ENCODE peak calls at places on chromosome 18, in six cellular contexts. One of them, this sample, is unnamed. For H3K36me3, the result is how much of the 10 kb centered on the place peaks cover.

GRCh38 chr18:76405761-76406356 is 89.2 kb downstream of the ZNF516 start:
- DNase-seq in spleen: no peak
- DNase-seq in mesendoderm: peak
- DNase-seq in tibial nerve: peak
- DNase-seq in CD4-positive, CD25-positive, alpha-beta regulatory T cell: peak
- DNase-seq in HepG2: peak
- DNase-seq in this sample: peak

GRCh38 chr18:61589724-61590065 is 256.5 kb downstream of the CDH20 start:
- DNase-seq in HepG2: no peak
- DNase-seq in spleen: no peak
- DNase-seq in tibial nerve: no peak
- DNase-seq in mesendoderm: no peak
- DNase-seq in CD4-positive, CD25-positive, alpha-beta regulatory T cell: no peak
- DNase-seq in this sample: no peak

GRCh38 chr18:7945882-7946281 is 378.8 kb downstream of the PTPRM start:
- DNase-seq in HepG2: peak
- DNase-seq in mesendoderm: no peak
- DNase-seq in spleen: no peak
- DNase-seq in CD4-positive, CD25-positive, alpha-beta regulatory T cell: no peak
- DNase-seq in tibial nerve: no peak
- DNase-seq in this sample: no peak

GRCh38 chr18:8177330-8178016 is 431.8 kb upstream of the RAB12 start:
- DNase-seq in mesendoderm: peak
- DNase-seq in spleen: no peak
- DNase-seq in HepG2: peak
- DNase-seq in tibial nerve: no peak
- DNase-seq in CD4-positive, CD25-positive, alpha-beta regulatory T cell: no peak
- DNase-seq in this sample: no peak

GRCh38 chr18:35099911-35100310 is 58.7 kb downstream of the MAPRE2 start:
- DNase-seq in mesendoderm: no peak
- DNase-seq in CD4-positive, CD25-positive, alpha-beta regulatory T cell: no peak
- DNase-seq in tibial nerve: no peak
- DNase-seq in HepG2: no peak
- DNase-seq in spleen: no peak
- DNase-seq in this sample: no peak

GRCh38 chr18:61975526-61976326 is 82.9 kb upstream of the RNF152 start:
- DNase-seq in tibial nerve: no peak
- DNase-seq in CD4-positive, CD25-positive, alpha-beta regulatory T cell: peak
- DNase-seq in spleen: no peak
- DNase-seq in mesendoderm: no peak
- DNase-seq in HepG2: no peak
- DNase-seq in this sample: peak

GRCh38 chr18:11042247-11042646 is 107.1 kb downstream of the PIEZO2 start:
- DNase-seq in tibial nerve: no peak
- DNase-seq in HepG2: peak
- DNase-seq in CD4-positive, CD25-positive, alpha-beta regulatory T cell: no peak
- DNase-seq in spleen: no peak
- DNase-seq in mesendoderm: no peak
- DNase-seq in this sample: no peak

GRCh38 chr18:8811115-8811514 is 105.8 kb downstream of the MTCL1 start:
- DNase-seq in spleen: no peak
- DNase-seq in mesendoderm: no peak
- DNase-seq in tibial nerve: no peak
- DNase-seq in HepG2: no peak
- DNase-seq in CD4-positive, CD25-positive, alpha-beta regulatory T cell: no peak
- DNase-seq in this sample: no peak

GRCh38 chr18:22488554-22488953 is 70.8 kb upstream of the CTAGE1 start:
- DNase-seq in CD4-positive, CD25-positive, alpha-beta regulatory T cell: no peak
- DNase-seq in spleen: no peak
- DNase-seq in HepG2: no peak
- DNase-seq in mesendoderm: no peak
- DNase-seq in tibial nerve: peak
- DNase-seq in this sample: no peak

GRCh38 chr18:62788891-62789290 is 73.5 kb downstream of the PHLPP1 start:
- DNase-seq in HepG2: no peak
- DNase-seq in CD4-positive, CD25-positive, alpha-beta regulatory T cell: no peak
- DNase-seq in mesendoderm: peak
- DNase-seq in tibial nerve: no peak
- DNase-seq in spleen: no peak
- DNase-seq in this sample: no peak

GRCh38 chr18:78687736-78688135 is 291.9 kb upstream of the SALL3 start:
- DNase-seq in spleen: no peak
- DNase-seq in CD4-positive, CD25-positive, alpha-beta regulatory T cell: no peak
- DNase-seq in mesendoderm: no peak
- DNase-seq in HepG2: no peak
- DNase-seq in tibial nerve: no peak
- DNase-seq in this sample: no peak

GRCh38 chr18:28816155-28816554 is 639.2 kb upstream of the CDH2 start:
- DNase-seq in tibial nerve: no peak
- DNase-seq in HepG2: no peak
- DNase-seq in mesendoderm: no peak
- DNase-seq in CD4-positive, CD25-positive, alpha-beta regulatory T cell: no peak
- DNase-seq in spleen: no peak
- DNase-seq in this sample: no peak

GRCh38 chr18:79118797-79119196 is 49.6 kb downstream of the ATP9B start:
- DNase-seq in tibial nerve: no peak
- DNase-seq in CD4-positive, CD25-positive, alpha-beta regulatory T cell: no peak
- DNase-seq in HepG2: no peak
- DNase-seq in spleen: no peak
- DNase-seq in mesendoderm: no peak
- DNase-seq in this sample: no peak

GRCh38 chr18:8696749-8697211 is 8.6 kb upstream of the MTCL1 start:
- DNase-seq in spleen: peak
- DNase-seq in CD4-positive, CD25-positive, alpha-beta regulatory T cell: peak
- DNase-seq in tibial nerve: peak
- DNase-seq in mesendoderm: peak
- DNase-seq in HepG2: peak
- DNase-seq in this sample: peak

GRCh38 chr18:79884963-79885728 is 66.3 kb downstream of the SLC66A2 start:
- DNase-seq in spleen: peak
- DNase-seq in HepG2: no peak
- DNase-seq in CD4-positive, CD25-positive, alpha-beta regulatory T cell: no peak
- DNase-seq in tibial nerve: no peak
- DNase-seq in mesendoderm: no peak
- DNase-seq in this sample: no peak

GRCh38 chr18:22933958-22934423 is 863 bp downstream of the RBBP8 start:
- DNase-seq in tibial nerve: no peak
- DNase-seq in HepG2: no peak
- DNase-seq in spleen: no peak
- DNase-seq in CD4-positive, CD25-positive, alpha-beta regulatory T cell: no peak
- DNase-seq in mesendoderm: no peak
- DNase-seq in this sample: no peak

GRCh38 chr18:9428301-9428706 is 47.0 kb upstream of the RALBP1 start:
- DNase-seq in HepG2: no peak
- DNase-seq in spleen: no peak
- DNase-seq in mesendoderm: no peak
- DNase-seq in CD4-positive, CD25-positive, alpha-beta regulatory T cell: no peak
- DNase-seq in tibial nerve: no peak
- DNase-seq in this sample: no peak

GRCh38 chr18:56453576-56453975 is 184.8 kb downstream of the TXNL1 start:
- DNase-seq in tibial nerve: no peak
- DNase-seq in HepG2: no peak
- DNase-seq in mesendoderm: no peak
- DNase-seq in CD4-positive, CD25-positive, alpha-beta regulatory T cell: no peak
- DNase-seq in spleen: no peak
- DNase-seq in this sample: no peak

GRCh38 chr18:60599267-60599666 is 226.7 kb upstream of the MC4R start:
- DNase-seq in spleen: no peak
- DNase-seq in mesendoderm: no peak
- DNase-seq in tibial nerve: no peak
- DNase-seq in HepG2: no peak
- DNase-seq in CD4-positive, CD25-positive, alpha-beta regulatory T cell: no peak
- DNase-seq in this sample: no peak

GRCh38 chr18:42520074-42520473 is 565.0 kb downstream of the PIK3C3 start:
- DNase-seq in HepG2: no peak
- DNase-seq in mesendoderm: no peak
- DNase-seq in CD4-positive, CD25-positive, alpha-beta regulatory T cell: no peak
- DNase-seq in tibial nerve: no peak
- DNase-seq in spleen: no peak
- DNase-seq in this sample: no peak

GRCh38 chr18:2927745-2928144 is 80.9 kb downstream of the EMILIN2 start:
- DNase-seq in spleen: no peak
- DNase-seq in CD4-positive, CD25-positive, alpha-beta regulatory T cell: no peak
- DNase-seq in tibial nerve: no peak
- DNase-seq in HepG2: no peak
- DNase-seq in mesendoderm: peak
- DNase-seq in this sample: no peak

GRCh38 chr18:2921778-2922177 is 75.0 kb downstream of the EMILIN2 start:
- DNase-seq in CD4-positive, CD25-positive, alpha-beta regulatory T cell: no peak
- DNase-seq in mesendoderm: no peak
- DNase-seq in tibial nerve: no peak
- DNase-seq in HepG2: no peak
- DNase-seq in spleen: no peak
- DNase-seq in this sample: no peak

GRCh38 chr18:2924920-2925319 is 78.1 kb downstream of the EMILIN2 start:
- DNase-seq in spleen: no peak
- DNase-seq in tibial nerve: no peak
- DNase-seq in HepG2: no peak
- DNase-seq in CD4-positive, CD25-positive, alpha-beta regulatory T cell: no peak
- DNase-seq in mesendoderm: no peak
- DNase-seq in this sample: no peak

GRCh38 chr18:2923464-2923863 is 76.7 kb downstream of the EMILIN2 start:
- DNase-seq in spleen: no peak
- DNase-seq in HepG2: no peak
- DNase-seq in CD4-positive, CD25-positive, alpha-beta regulatory T cell: no peak
- DNase-seq in mesendoderm: no peak
- DNase-seq in tibial nerve: no peak
- DNase-seq in this sample: no peak

GRCh38 chr18:2926528-2926927 is 79.7 kb downstream of the EMILIN2 start:
- DNase-seq in mesendoderm: no peak
- DNase-seq in HepG2: no peak
- DNase-seq in CD4-positive, CD25-positive, alpha-beta regulatory T cell: no peak
- DNase-seq in tibial nerve: no peak
- DNase-seq in spleen: no peak
- DNase-seq in this sample: no peak
- H3K36me3 ChIP-seq in mesendoderm: under half
- H3K36me3 ChIP-seq in HepG2: under half
- H3K36me3 ChIP-seq in CD4-positive, CD25-positive, alpha-beta regulatory T cell: half or more
- H3K36me3 ChIP-seq in tibial nerve: under half
- H3K36me3 ChIP-seq in spleen: half or more
- H3K36me3 ChIP-seq in this sample: half or more

GRCh38 chr18:12699747-12700146 is 2.8 kb downstream of the CEP76 start:
- DNase-seq in HepG2: peak
- DNase-seq in tibial nerve: no peak
- DNase-seq in spleen: no peak
- DNase-seq in CD4-positive, CD25-positive, alpha-beta regulatory T cell: no peak
- DNase-seq in mesendoderm: no peak
- DNase-seq in this sample: no peak
- H3K36me3 ChIP-seq in HepG2: under half
- H3K36me3 ChIP-seq in tibial nerve: under half
- H3K36me3 ChIP-seq in spleen: under half
- H3K36me3 ChIP-seq in CD4-positive, CD25-positive, alpha-beta regulatory T cell: under half
- H3K36me3 ChIP-seq in mesendoderm: under half
- H3K36me3 ChIP-seq in this sample: under half

DNA sequence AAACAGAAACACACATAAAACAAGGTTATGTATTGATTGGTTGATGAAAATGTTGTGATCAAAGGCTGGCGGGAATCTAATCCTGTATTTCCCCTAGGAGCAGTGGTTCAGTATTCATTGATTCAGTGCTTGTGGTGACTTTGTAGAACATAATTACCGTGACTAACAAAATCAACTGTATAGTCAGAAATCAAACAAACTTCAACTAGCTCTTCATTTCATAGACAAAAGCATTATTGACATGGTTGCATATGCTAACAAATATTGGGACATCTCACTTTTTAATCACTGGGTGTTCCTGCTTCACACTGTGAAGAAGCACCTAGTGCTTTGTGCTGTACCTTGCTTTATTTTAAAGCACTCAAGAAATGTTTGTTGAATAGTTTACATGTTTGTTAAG is 41.4 kb downstream of the USP14 start:
- DNase-seq in tibial nerve: no peak
- DNase-seq in HepG2: no peak
- DNase-seq in spleen: no peak
- DNase-seq in CD4-positive, CD25-positive, alpha-beta regulatory T cell: no peak
- DNase-seq in mesendoderm: no peak
- DNase-seq in this sample: no peak
- H3K36me3 ChIP-seq in tibial nerve: under half
- H3K36me3 ChIP-seq in HepG2: under half
- H3K36me3 ChIP-seq in spleen: under half
- H3K36me3 ChIP-seq in CD4-positive, CD25-positive, alpha-beta regulatory T cell: half or more
- H3K36me3 ChIP-seq in mesendoderm: under half
- H3K36me3 ChIP-seq in this sample: under half

GRCh38 chr18:13099113-13099512 is 108.0 kb downstream of the CEP192 start:
- DNase-seq in spleen: no peak
- DNase-seq in mesendoderm: no peak
- DNase-seq in tibial nerve: no peak
- DNase-seq in HepG2: no peak
- DNase-seq in CD4-positive, CD25-positive, alpha-beta regulatory T cell: no peak
- DNase-seq in this sample: no peak

GRCh38 chr18:13100942-13101658 is 109.9 kb downstream of the CEP192 start:
- DNase-seq in mesendoderm: no peak
- DNase-seq in tibial nerve: no peak
- DNase-seq in HepG2: no peak
- DNase-seq in CD4-positive, CD25-positive, alpha-beta regulatory T cell: no peak
- DNase-seq in spleen: no peak
- DNase-seq in this sample: no peak

GRCh38 chr18:13096232-13096631 is 105.1 kb downstream of the CEP192 start:
- DNase-seq in mesendoderm: no peak
- DNase-seq in spleen: no peak
- DNase-seq in tibial nerve: no peak
- DNase-seq in CD4-positive, CD25-positive, alpha-beta regulatory T cell: no peak
- DNase-seq in HepG2: no peak
- DNase-seq in this sample: no peak

GRCh38 chr18:13095466-13095865 is 104.3 kb downstream of the CEP192 start:
- DNase-seq in spleen: no peak
- DNase-seq in mesendoderm: no peak
- DNase-seq in CD4-positive, CD25-positive, alpha-beta regulatory T cell: no peak
- DNase-seq in tibial nerve: no peak
- DNase-seq in HepG2: no peak
- DNase-seq in this sample: no peak
- H3K36me3 ChIP-seq in spleen: under half
- H3K36me3 ChIP-seq in mesendoderm: under half
- H3K36me3 ChIP-seq in CD4-positive, CD25-positive, alpha-beta regulatory T cell: half or more
- H3K36me3 ChIP-seq in tibial nerve: under half
- H3K36me3 ChIP-seq in HepG2: under half
- H3K36me3 ChIP-seq in this sample: under half

GRCh38 chr18:67511840-67512239 is 4.7 kb downstream of the DSEL start:
- DNase-seq in mesendoderm: no peak
- DNase-seq in tibial nerve: no peak
- DNase-seq in spleen: no peak
- DNase-seq in HepG2: no peak
- DNase-seq in CD4-positive, CD25-positive, alpha-beta regulatory T cell: no peak
- DNase-seq in this sample: no peak

GRCh38 chr18:67508146-67508545 is 8.4 kb downstream of the DSEL start:
- DNase-seq in mesendoderm: peak
- DNase-seq in tibial nerve: no peak
- DNase-seq in HepG2: no peak
- DNase-seq in CD4-positive, CD25-positive, alpha-beta regulatory T cell: no peak
- DNase-seq in spleen: no peak
- DNase-seq in this sample: no peak

GRCh38 chr18:67510831-67511230 is 5.7 kb downstream of the DSEL start:
- DNase-seq in tibial nerve: no peak
- DNase-seq in HepG2: no peak
- DNase-seq in CD4-positive, CD25-positive, alpha-beta regulatory T cell: no peak
- DNase-seq in spleen: no peak
- DNase-seq in mesendoderm: no peak
- DNase-seq in this sample: no peak

GRCh38 chr18:67513285-67513684 is 3.2 kb downstream of the DSEL start:
- DNase-seq in tibial nerve: no peak
- DNase-seq in HepG2: peak
- DNase-seq in mesendoderm: peak
- DNase-seq in CD4-positive, CD25-positive, alpha-beta regulatory T cell: no peak
- DNase-seq in spleen: no peak
- DNase-seq in this sample: no peak

GRCh38 chr18:67509711-67510110 is 6.8 kb downstream of the DSEL start:
- DNase-seq in tibial nerve: no peak
- DNase-seq in mesendoderm: no peak
- DNase-seq in HepG2: no peak
- DNase-seq in spleen: no peak
- DNase-seq in CD4-positive, CD25-positive, alpha-beta regulatory T cell: no peak
- DNase-seq in this sample: no peak
- H3K36me3 ChIP-seq in tibial nerve: under half
- H3K36me3 ChIP-seq in mesendoderm: under half
- H3K36me3 ChIP-seq in HepG2: under half
- H3K36me3 ChIP-seq in spleen: under half
- H3K36me3 ChIP-seq in CD4-positive, CD25-positive, alpha-beta regulatory T cell: under half
- H3K36me3 ChIP-seq in this sample: under half